ENCODE peak calls at places on chromosomes 4 and X, in four cellular contexts. One of them, this sample, is unnamed.

GRCh38 chrX:10526442-10526841 is 93.9 kb downstream of the MID1 start:
- DNase-seq in brain pericyte: no peak
- DNase-seq in stomach: no peak
- DNase-seq in mucosa of gallbladder: no peak
- DNase-seq in this sample: no peak

GRCh38 chrX:940691-941090 is 271.8 kb downstream of the CRLF2 start:
- DNase-seq in brain pericyte: no peak
- DNase-seq in stomach: no peak
- DNase-seq in mucosa of gallbladder: peak; percentile 2
- DNase-seq in this sample: no peak

GRCh38 chrX:1226249-1226648 is 13.8 kb upstream of the CRLF2 start:
- DNase-seq in brain pericyte: no peak
- DNase-seq in stomach: no peak
- DNase-seq in mucosa of gallbladder: no peak
- DNase-seq in this sample: no peak

GRCh38 chrX:11724122-11725017 is 33.7 kb upstream of the MSL3 start:
- DNase-seq in brain pericyte: no peak
- DNase-seq in stomach: no peak
- DNase-seq in mucosa of gallbladder: no peak
- DNase-seq in this sample: no peak

GRCh38 chr4:91764085-91764484 is 539.7 kb upstream of the GRID2 start:
- DNase-seq in brain pericyte: no peak
- DNase-seq in stomach: no peak
- DNase-seq in mucosa of gallbladder: no peak
- DNase-seq in this sample: no peak

GRCh38 chrX:110218591-110218990 is 99.3 kb downstream of the AMMECR1 start:
- DNase-seq in brain pericyte: no peak
- DNase-seq in stomach: no peak
- DNase-seq in mucosa of gallbladder: no peak
- DNase-seq in this sample: no peak

GRCh38 chrX:40880712-40881111 is 145.4 kb upstream of the MED14 start:
- DNase-seq in brain pericyte: no peak
- DNase-seq in stomach: no peak
- DNase-seq in mucosa of gallbladder: no peak
- DNase-seq in this sample: no peak

GRCh38 chr4:43089730-43090129 is 197.2 kb downstream of the GRXCR1 start:
- DNase-seq in brain pericyte: no peak
- DNase-seq in stomach: no peak
- DNase-seq in mucosa of gallbladder: no peak
- DNase-seq in this sample: no peak

GRCh38 chr4:166309286-166309685 is 436.2 kb downstream of the TLL1 start:
- DNase-seq in brain pericyte: no peak
- DNase-seq in stomach: no peak
- DNase-seq in mucosa of gallbladder: no peak
- DNase-seq in this sample: no peak

GRCh38 chr4:37995299-37995821 is 35.2 kb downstream of the PTTG2 start:
- DNase-seq in brain pericyte: no peak
- DNase-seq in stomach: no peak
- DNase-seq in mucosa of gallbladder: no peak
- DNase-seq in this sample: no peak

GRCh38 chr4:69800599-69800998 is 40.2 kb upstream of the SULT1B1 start:
- DNase-seq in brain pericyte: no peak
- DNase-seq in stomach: no peak
- DNase-seq in mucosa of gallbladder: no peak
- DNase-seq in this sample: no peak